ENCODE peak calls at places on chromosome 22, in four cellular contexts. K is amygdala, P is T-cell, L is caudate nucleus. W is an unnamed sample.

GRCh38 chr22:31829505-31829904 is 75.7 kb downstream of the DEPDC5 start:
- DNase-seq in K (no peak), P (no peak), L (no peak), W (no peak)

GRCh38 chr22:28017558-28017820 is 98.4 kb upstream of the PITPNB start:
- DNase-seq in K (no peak), P (no peak), L (no peak), W (no peak)

GRCh38 chr22:19056951-19057401 is 65.2 kb downstream of the DGCR2 start:
- DNase-seq in K (no peak), P (no peak), L (no peak), W (no peak)

GRCh38 chr22:46308283-46308988 is 11.8 kb downstream of the GTSE1 start:
- DNase-seq in K (no peak), P (no peak), L (no peak), W (no peak)

GRCh38 chr22:20422271-20422958 is 15.2 kb downstream of the SCARF2 start:
- DNase-seq in K (no peak), P (no peak), L (no peak), W (no peak)

GRCh38 chr22:20437253-20438065 is at the start of gene SCARF2:
- DNase-seq in K (no peak), P (no peak), L (no peak), W (no peak)

GRCh38 chr22:44543781-44544181 is 45.7 kb upstream of the RTL6 start:
- DNase-seq in K (no peak), P (no peak), L (no peak), W (no peak)

GRCh38 chr22:42080287-42080686 is 787 bp downstream of the SMDT1 start:
- DNase-seq in K (peak), P (no peak), L (no peak), W (peak)

GRCh38 chr22:36340621-36341020 is 47.1 kb downstream of the MYH9 start:
- DNase-seq in K (no peak), P (no peak), L (no peak), W (no peak)

GRCh38 chr22:40922484-40923303 is 28.5 kb upstream of the RBX1 start:
- DNase-seq in K (no peak), P (peak), L (no peak), W (peak)

GRCh38 chr22:36298601-36299000 is 45.7 kb downstream of the APOL1 start:
- DNase-seq in K (no peak), P (no peak), L (no peak), W (no peak)

GRCh38 chr22:28867191-28867590 is 16.2 kb upstream of the ZNRF3 start:
- DNase-seq in K (no peak), P (no peak), L (no peak), W (no peak)

GRCh38 chr22:47847281-47847890 is 1084.9 kb downstream of the TBC1D22A start:
- DNase-seq in K (no peak), P (no peak), L (no peak), W (no peak)

GRCh38 chr22:45757068-45757467 is 85.4 kb downstream of the ATXN10 start:
- DNase-seq in K (peak), P (no peak), L (peak), W (no peak)

GRCh38 chr22:24977370-24978230 is 25.1 kb downstream of the KIAA1671 start:
- DNase-seq in K (no peak), P (no peak), L (no peak), W (no peak)

GRCh38 chr22:36197065-36197440 is 4.6 kb downstream of the APOL4 start:
- DNase-seq in K (no peak), P (no peak), L (no peak), W (no peak)

GRCh38 chr22:33000342-33001280 is 57.6 kb downstream of the SYN3 start:
- DNase-seq in K (peak), P (no peak), L (no peak), W (no peak)

GRCh38 chr22:24440270-24440717 is 12.9 kb downstream of the ADORA2A start:
- DNase-seq in K (no peak), P (no peak), L (no peak), W (no peak)

GRCh38 chr22:49826603-49827306 is 918 bp downstream of the BRD1 start:
- DNase-seq in K (peak), P (no peak), L (peak), W (no peak)

GRCh38 chr22:17098379-17098819 is 13.6 kb downstream of the IL17RA start:
- DNase-seq in K (no peak), P (no peak), L (no peak), W (no peak)

GRCh38 chr22:43090130-43090789 is 1.1 kb upstream of the TTLL1 start:
- DNase-seq in K (no peak), P (peak), L (no peak), W (peak)

GRCh38 chr22:27386186-27386585 is 415.4 kb downstream of the MN1 start:
- DNase-seq in K (no peak), P (no peak), L (no peak), W (no peak)

GRCh38 chr22:43331064-43331435 is 12.1 kb downstream of the SCUBE1 start:
- DNase-seq in K (no peak), P (no peak), L (no peak), W (no peak)

GRCh38 chr22:30289980-30290313 is 642 bp upstream of the CASTOR1 start:
- DNase-seq in K (no peak), P (no peak), L (no peak), W (no peak)